ENCODE peak calls at places on chromosome 14, in eight cellular contexts. One of them, this sample, is unnamed.

GRCh38 chr14:91244501-91244901 is at the start of gene GPR68:
- DNase-seq in pulmonary artery endothelial cell: no peak
- DNase-seq in MV-4-11: peak; percentile 11
- DNase-seq in stromal cell of bone marrow: peak; percentile 84
- DNase-seq in NB4: peak; percentile 75
- DNase-seq in AG08395: peak; percentile 81
- DNase-seq in stimulated activated CD8-positive, alpha-beta memory T cell treated with anti-CD3 and anti-CD28 coated beads, Interleukin-15, amount 100 ng/mL, for 24 hours: no peak
- DNase-seq in HFFc6: peak; percentile 65
- DNase-seq in this sample: peak; percentile 74

GRCh38 chr14:51356381-51356780 is 116.3 kb downstream of the TMX1 start:
- DNase-seq in pulmonary artery endothelial cell: no peak
- DNase-seq in MV-4-11: no peak
- DNase-seq in stromal cell of bone marrow: no peak
- DNase-seq in NB4: no peak
- DNase-seq in AG08395: no peak
- DNase-seq in stimulated activated CD8-positive, alpha-beta memory T cell treated with anti-CD3 and anti-CD28 coated beads, Interleukin-15, amount 100 ng/mL, for 24 hours: no peak
- DNase-seq in HFFc6: no peak
- DNase-seq in this sample: no peak

GRCh38 chr14:102181187-102181586 is 41.5 kb downstream of the WDR20 start:
- DNase-seq in pulmonary artery endothelial cell: no peak
- DNase-seq in MV-4-11: no peak
- DNase-seq in stromal cell of bone marrow: no peak
- DNase-seq in NB4: no peak
- DNase-seq in AG08395: no peak
- DNase-seq in stimulated activated CD8-positive, alpha-beta memory T cell treated with anti-CD3 and anti-CD28 coated beads, Interleukin-15, amount 100 ng/mL, for 24 hours: no peak
- DNase-seq in HFFc6: no peak
- DNase-seq in this sample: no peak

GRCh38 chr14:75440733-75441474 is 13.1 kb downstream of the JDP2 start:
- DNase-seq in pulmonary artery endothelial cell: no peak
- DNase-seq in MV-4-11: no peak
- DNase-seq in stromal cell of bone marrow: peak; percentile 88
- DNase-seq in NB4: no peak
- DNase-seq in AG08395: peak; percentile 75
- DNase-seq in stimulated activated CD8-positive, alpha-beta memory T cell treated with anti-CD3 and anti-CD28 coated beads, Interleukin-15, amount 100 ng/mL, for 24 hours: no peak
- DNase-seq in HFFc6: peak; percentile 51
- DNase-seq in this sample: no peak

GRCh38 chr14:103391048-103391447 is 5.8 kb downstream of the MARK3 start:
- DNase-seq in pulmonary artery endothelial cell: peak; percentile 24
- DNase-seq in MV-4-11: peak; percentile 80
- DNase-seq in stromal cell of bone marrow: peak; percentile 53
- DNase-seq in NB4: peak; percentile 90
- DNase-seq in AG08395: peak; percentile 60
- DNase-seq in stimulated activated CD8-positive, alpha-beta memory T cell treated with anti-CD3 and anti-CD28 coated beads, Interleukin-15, amount 100 ng/mL, for 24 hours: no peak
- DNase-seq in HFFc6: peak; percentile 57
- DNase-seq in this sample: peak; percentile 79

GRCh38 chr14:63286071-63286470 is 32.7 kb downstream of the GPHB5 start:
- DNase-seq in pulmonary artery endothelial cell: no peak
- DNase-seq in MV-4-11: no peak
- DNase-seq in stromal cell of bone marrow: no peak
- DNase-seq in NB4: no peak
- DNase-seq in AG08395: no peak
- DNase-seq in stimulated activated CD8-positive, alpha-beta memory T cell treated with anti-CD3 and anti-CD28 coated beads, Interleukin-15, amount 100 ng/mL, for 24 hours: no peak
- DNase-seq in HFFc6: no peak
- DNase-seq in this sample: no peak

GRCh38 chr14:105941226-105942166 is 415.1 kb downstream of the TMEM121 start:
- DNase-seq in pulmonary artery endothelial cell: no peak
- DNase-seq in MV-4-11: no peak
- DNase-seq in stromal cell of bone marrow: no peak
- DNase-seq in NB4: no peak
- DNase-seq in AG08395: no peak
- DNase-seq in stimulated activated CD8-positive, alpha-beta memory T cell treated with anti-CD3 and anti-CD28 coated beads, Interleukin-15, amount 100 ng/mL, for 24 hours: no peak
- DNase-seq in HFFc6: no peak
- DNase-seq in this sample: no peak

GRCh38 chr14:52458721-52459085 is 93.6 kb downstream of the TXNDC16 start:
- DNase-seq in pulmonary artery endothelial cell: no peak
- DNase-seq in MV-4-11: no peak
- DNase-seq in stromal cell of bone marrow: no peak
- DNase-seq in NB4: no peak
- DNase-seq in AG08395: no peak
- DNase-seq in stimulated activated CD8-positive, alpha-beta memory T cell treated with anti-CD3 and anti-CD28 coated beads, Interleukin-15, amount 100 ng/mL, for 24 hours: no peak
- DNase-seq in HFFc6: no peak
- DNase-seq in this sample: no peak

GRCh38 chr14:64628940-64629403 is 75.3 kb upstream of the PLEKHG3 start:
- DNase-seq in pulmonary artery endothelial cell: no peak
- DNase-seq in MV-4-11: peak; percentile 26
- DNase-seq in stromal cell of bone marrow: peak; percentile 84
- DNase-seq in NB4: no peak
- DNase-seq in AG08395: peak; percentile 93
- DNase-seq in stimulated activated CD8-positive, alpha-beta memory T cell treated with anti-CD3 and anti-CD28 coated beads, Interleukin-15, amount 100 ng/mL, for 24 hours: no peak
- DNase-seq in HFFc6: peak; percentile 98
- DNase-seq in this sample: no peak

GRCh38 chr14:97299661-97300060 is 502.5 kb downstream of the VRK1 start:
- DNase-seq in pulmonary artery endothelial cell: no peak
- DNase-seq in MV-4-11: no peak
- DNase-seq in stromal cell of bone marrow: no peak
- DNase-seq in NB4: no peak
- DNase-seq in AG08395: no peak
- DNase-seq in stimulated activated CD8-positive, alpha-beta memory T cell treated with anti-CD3 and anti-CD28 coated beads, Interleukin-15, amount 100 ng/mL, for 24 hours: no peak
- DNase-seq in HFFc6: no peak
- DNase-seq in this sample: no peak

This sample was measured in Kasumi-1.